ENCODE peak calls at places on chromosomes 13 and 19, in eight cellular contexts. W, Q, H, P, B, A, D and X are unnamed samples.

GRCh38 chr19:5805465-5806132 is 732 bp downstream of the NRTN start:
- DNase-seq in W (no peak), Q (peak), H (peak), P (peak), B (no peak), A (peak), D (peak), X (peak)

GRCh38 chr19:48539503-48540096 is 12.4 kb upstream of the SULT2B1 start:
- DNase-seq in W (no peak), Q (no peak), H (no peak), P (no peak), B (no peak), A (no peak), D (no peak), X (no peak)

GRCh38 chr19:33587150-33587549 is 34.6 kb upstream of the CHST8 start:
- DNase-seq in W (no peak), Q (no peak), H (no peak), P (no peak), B (no peak), A (no peak), D (no peak), X (no peak)

GRCh38 chr19:45498411-45499195 is at the start of gene PPM1N:
- DNase-seq in W (no peak), Q (no peak), H (peak), P (peak), B (no peak), A (peak), D (peak), X (no peak)

GRCh38 chr13:24050292-24050711 is 110.2 kb upstream of the SPATA13 start:
- DNase-seq in W (peak), Q (peak), H (peak), P (peak), B (no peak), A (no peak), D (no peak), X (peak)

GRCh38 chr19:54893406-54893805 is 12.5 kb upstream of the NCR1 start:
- DNase-seq in W (no peak), Q (no peak), H (no peak), P (no peak), B (no peak), A (no peak), D (no peak), X (no peak)

GRCh38 chr13:29948791-29949190 is 98.4 kb upstream of the UBL3 start:
- DNase-seq in W (no peak), Q (no peak), H (no peak), P (no peak), B (no peak), A (no peak), D (no peak), X (no peak)

GRCh38 chr19:16040642-16041041 is 35.7 kb upstream of the TPM4 start:
- DNase-seq in W (no peak), Q (no peak), H (no peak), P (no peak), B (no peak), A (no peak), D (no peak), X (no peak)

GRCh38 chr19:1076951-1077350 is 10.0 kb downstream of the ARHGAP45 start:
- DNase-seq in W (no peak), Q (peak), H (no peak), P (peak), B (no peak), A (peak), D (peak), X (no peak)

GRCh38 chr13:41945926-41946325 is 15.0 kb downstream of the VWA8 start:
- DNase-seq in W (no peak), Q (no peak), H (no peak), P (no peak), B (no peak), A (no peak), D (no peak), X (no peak)

GRCh38 chr13:99981115-99982020 is at the start of gene ZIC2:
- DNase-seq in W (no peak), Q (no peak), H (no peak), P (peak), B (no peak), A (no peak), D (no peak), X (no peak)

GRCh38 chr13:40200273-40200978 is 466.0 kb downstream of the FOXO1 start:
- DNase-seq in W (no peak), Q (no peak), H (no peak), P (no peak), B (no peak), A (no peak), D (no peak), X (no peak)

GRCh38 chr13:38998739-38999138 is 8.1 kb upstream of the STOML3 start:
- DNase-seq in W (no peak), Q (no peak), H (no peak), P (no peak), B (no peak), A (no peak), D (no peak), X (no peak)

GRCh38 chr13:34413538-34414210 is 528.4 kb upstream of the NBEA start:
- DNase-seq in W (no peak), Q (no peak), H (no peak), P (no peak), B (no peak), A (no peak), D (no peak), X (no peak)

GRCh38 chr19:46856062-46857022 is 4.5 kb upstream of the ARHGAP35 start:
- DNase-seq in W (peak), Q (peak), H (peak), P (peak), B (peak), A (peak), D (peak), X (peak)

GRCh38 chr13:35941374-35941773 is 189.8 kb downstream of the DCLK1 start:
- DNase-seq in W (no peak), Q (no peak), H (no peak), P (no peak), B (no peak), A (no peak), D (no peak), X (no peak)

GRCh38 chr13:74289861-74290260 is 155.7 kb upstream of the KLF12 start:
- DNase-seq in W (no peak), Q (no peak), H (no peak), P (no peak), B (no peak), A (no peak), D (no peak), X (no peak)

GRCh38 chr13:99310382-99311031 is 3.3 kb upstream of the GPR183 start:
- DNase-seq in W (no peak), Q (no peak), H (peak), P (no peak), B (no peak), A (no peak), D (no peak), X (no peak)

GRCh38 chr13:23871616-23872220 is 17.5 kb downstream of the MIPEP start:
- DNase-seq in W (no peak), Q (peak), H (peak), P (no peak), B (no peak), A (no peak), D (no peak), X (peak)

GRCh38 chr13:112849500-112849899 is 119.5 kb upstream of the MCF2L start:
- DNase-seq in W (no peak), Q (no peak), H (no peak), P (no peak), B (no peak), A (no peak), D (no peak), X (no peak)

GRCh38 chr13:42907745-42908144 is 84.3 kb downstream of the EPSTI1 start:
- DNase-seq in W (no peak), Q (no peak), H (no peak), P (no peak), B (no peak), A (no peak), D (no peak), X (no peak)

GRCh38 chr13:26964278-26965057 is 203.9 kb upstream of the GPR12 start:
- DNase-seq in W (no peak), Q (no peak), H (no peak), P (peak), B (no peak), A (no peak), D (no peak), X (no peak)

GRCh38 chr19:45182758-45183157 is 4.2 kb downstream of the BLOC1S3 start:
- DNase-seq in W (no peak), Q (no peak), H (no peak), P (no peak), B (no peak), A (no peak), D (no peak), X (no peak)

GRCh38 chr13:112450118-112450517 is 74.0 kb downstream of the SPACA7 start:
- DNase-seq in W (no peak), Q (no peak), H (no peak), P (no peak), B (no peak), A (no peak), D (no peak), X (no peak)

GRCh38 chr19:38617764-38618589 is at the start of gene MAP4K1:
- DNase-seq in W (no peak), Q (no peak), H (no peak), P (peak), B (no peak), A (peak), D (peak), X (no peak)

GRCh38 chr13:93628136-93628535 is 401.5 kb downstream of the GPC6 start:
- DNase-seq in W (no peak), Q (no peak), H (no peak), P (no peak), B (no peak), A (no peak), D (no peak), X (no peak)

GRCh38 chr19:1254081-1254527 is 5.7 kb downstream of the MIDN start:
- DNase-seq in W (no peak), Q (no peak), H (no peak), P (peak), B (no peak), A (no peak), D (no peak), X (no peak)

GRCh38 chr19:4748589-4748988 is 24.9 kb upstream of the DPP9 start:
- DNase-seq in W (no peak), Q (no peak), H (no peak), P (no peak), B (no peak), A (no peak), D (no peak), X (no peak)

GRCh38 chr13:86193281-86193680 is 394.1 kb upstream of the SLITRK6 start:
- DNase-seq in W (no peak), Q (no peak), H (no peak), P (no peak), B (no peak), A (no peak), D (no peak), X (no peak)

GRCh38 chr13:39016789-39017188 is 21.1 kb downstream of the PROSER1 start:
- DNase-seq in W (no peak), Q (peak), H (peak), P (no peak), B (no peak), A (no peak), D (no peak), X (peak)

GRCh38 chr13:27619711-27620376 is 485 bp downstream of the LNX2 start:
- DNase-seq in W (no peak), Q (no peak), H (peak), P (peak), B (no peak), A (no peak), D (peak), X (no peak)

GRCh38 chr13:21341637-21342422 is 117.3 kb downstream of the ZDHHC20 start:
- DNase-seq in W (no peak), Q (no peak), H (no peak), P (peak), B (no peak), A (no peak), D (no peak), X (no peak)

GRCh38 chr13:35499131-35500051 is 22.9 kb upstream of the MAB21L1 start:
- DNase-seq in W (no peak), Q (no peak), H (no peak), P (no peak), B (no peak), A (no peak), D (no peak), X (peak)

GRCh38 chr19:44303976-44304568 is 753 bp downstream of the ZNF235 start:
- DNase-seq in W (no peak), Q (peak), H (peak), P (no peak), B (peak), A (no peak), D (no peak), X (peak)

GRCh38 chr19:47272448-47273312 is 2.0 kb upstream of the INAFM1 start:
- DNase-seq in W (no peak), Q (no peak), H (peak), P (peak), B (no peak), A (no peak), D (peak), X (no peak)

GRCh38 chr13:100788540-100788939 is 113.9 kb upstream of the TMTC4 start:
- DNase-seq in W (no peak), Q (no peak), H (no peak), P (no peak), B (no peak), A (no peak), D (no peak), X (no peak)

GRCh38 chr13:100125946-100126345 is 37.1 kb downstream of the PCCA start:
- DNase-seq in W (no peak), Q (no peak), H (no peak), P (no peak), B (no peak), A (no peak), D (no peak), X (no peak)